ENCODE peak calls at places on chromosome 13, in seven cellular contexts. C is mammary epithelial cell, N is IMR-90, S is neuronal stem cell, A is hepatocyte, P is A549, R is mesendoderm. Y is an unnamed sample.
A peak's percentile ranks its signal among the peaks of the same experiment; 100 is the strongest.

GRCh38 chr13:50015263-50015662 is at the start of gene KCNRG:
- DNase-seq in P (no peak), S (no peak), R (no peak), C (peak; percentile 4), A (no peak), N (peak; percentile 39), Y (peak; percentile 25)

GRCh38 chr13:78768950-78769349 is 110.0 kb upstream of the OBI1 start:
- DNase-seq in N (no peak), R (no peak), C (no peak), P (no peak), A (no peak), S (no peak), Y (no peak)

GRCh38 chr13:67119481-67119883 is 110.7 kb downstream of the PCDH9 start:
- DNase-seq in C (peak; percentile 85), P (peak; percentile 91), R (no peak), A (no peak), S (no peak), N (peak; percentile 96), Y (no peak)

GRCh38 chr13:72805663-72806341 is 23.9 kb downstream of the PIBF1 start:
- DNase-seq in R (no peak), S (no peak), N (no peak), C (no peak), P (no peak), A (no peak), Y (no peak)

GRCh38 chr13:104163866-104164630 is 1097.8 kb upstream of the SLC10A2 start:
- DNase-seq in N (no peak), A (no peak), S (no peak), C (no peak), R (no peak), P (no peak), Y (no peak)

GRCh38 chr13:72537400-72537780 is 190.0 kb downstream of the MZT1 start:
- DNase-seq in C (no peak), N (no peak), A (peak; percentile 9), R (no peak), P (no peak), S (no peak), Y (no peak)

GRCh38 chr13:113821847-113822246 is 42.0 kb downstream of the GAS6 start:
- DNase-seq in S (no peak), C (no peak), P (no peak), N (no peak), A (no peak), R (no peak), Y (no peak)

GRCh38 chr13:101204270-101205011 is 211.9 kb downstream of the NALCN start:
- DNase-seq in C (no peak), A (no peak), N (peak; percentile 33), P (no peak), S (no peak), R (no peak), Y (no peak)

GRCh38 chr13:42048625-42049453 is at the start of gene DGKH:
- DNase-seq in C (peak; percentile 80), N (peak; percentile 78), A (peak; percentile 87), S (peak; percentile 72), R (peak; percentile 65), P (peak; percentile 70), Y (peak; percentile 70)

GRCh38 chr13:79492313-79492798 is 11.4 kb downstream of the NDFIP2 start:
- DNase-seq in P (no peak), A (no peak), C (peak; percentile 32), N (peak; percentile 13), S (no peak), R (peak; percentile 61), Y (peak; percentile 38)

GRCh38 chr13:26458196-26458734 is 99.2 kb upstream of the WASF3 start:
- DNase-seq in N (no peak), A (no peak), C (no peak), S (no peak), P (no peak), R (no peak), Y (no peak)

GRCh38 chr13:92941167-92941566 is 285.4 kb upstream of the GPC6 start:
- DNase-seq in N (no peak), P (no peak), S (no peak), A (no peak), R (no peak), C (no peak), Y (peak; percentile 4)
- H3K4me2 ChIP-seq in N (no peak overlapping the region), P (no peak overlapping the region), S (no peak overlapping the region), A (no peak overlapping the region), R (no peak overlapping the region), C (no peak overlapping the region), Y (no peak overlapping the region)

GRCh38 chr13:94607939-94608338 is 6.3 kb downstream of the GPR180 start:
- DNase-seq in R (no peak), P (no peak), C (no peak), A (no peak), S (no peak), N (peak; percentile 29), Y (no peak)
- H3K4me2 ChIP-seq in R (no peak overlapping the region), P (no peak overlapping the region), C (no peak overlapping the region), A (no peak overlapping the region), S (no peak overlapping the region), N (peak overlapping the region; percentile 36), Y (no peak overlapping the region)

GRCh38 chr13:99421271-99421670 is 80.0 kb upstream of the TM9SF2 start:
- DNase-seq in R (no peak), P (no peak), N (no peak), C (no peak), A (no peak), S (no peak), Y (no peak)
- H3K4me2 ChIP-seq in R (no peak overlapping the region), P (no peak overlapping the region), N (no peak overlapping the region), C (no peak overlapping the region), A (no peak overlapping the region), S (no peak overlapping the region), Y (no peak overlapping the region)

DNA sequence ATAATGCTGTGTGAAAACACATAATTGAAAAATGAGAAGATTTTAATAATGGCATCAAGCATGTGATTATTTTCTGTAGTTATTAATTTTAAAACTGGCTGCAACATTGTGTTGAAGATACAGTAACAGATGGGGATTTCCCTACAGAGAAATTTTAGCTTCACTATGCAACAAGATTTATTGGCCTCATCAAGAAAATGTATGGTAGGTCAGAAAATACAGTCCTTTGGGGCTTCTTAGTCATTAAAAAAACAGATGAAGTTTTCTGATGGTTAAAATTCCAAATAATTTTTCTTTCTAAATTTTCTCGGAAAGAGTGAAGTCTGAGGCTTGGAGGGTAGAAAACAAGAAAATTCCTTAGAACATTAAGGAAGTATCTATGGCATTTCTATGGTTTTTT is 1790.8 kb upstream of the PCDH20 start:
- DNase-seq in S (no peak), R (no peak), C (no peak), N (peak; percentile 39), P (no peak), A (no peak), Y (no peak)
- H3K4me2 ChIP-seq in S (no peak overlapping the region), R (no peak overlapping the region), C (no peak overlapping the region), N (no peak overlapping the region), P (no peak overlapping the region), A (no peak overlapping the region), Y (no peak overlapping the region)

GRCh38 chr13:40238761-40239160 is 427.7 kb downstream of the FOXO1 start:
- DNase-seq in C (no peak), S (no peak), A (no peak), R (no peak), N (no peak), P (no peak), Y (no peak)

GRCh38 chr13:40243047-40243446 is 423.4 kb downstream of the FOXO1 start:
- DNase-seq in P (no peak), S (no peak), R (no peak), N (no peak), A (no peak), C (no peak), Y (no peak)

GRCh38 chr13:40236566-40237168 is 429.8 kb downstream of the FOXO1 start:
- DNase-seq in R (no peak), S (no peak), A (peak; percentile 12), P (no peak), N (no peak), C (no peak), Y (no peak)

GRCh38 chr13:40243982-40244381 is 422.5 kb downstream of the FOXO1 start:
- DNase-seq in N (no peak), C (no peak), P (no peak), A (no peak), R (no peak), S (no peak), Y (no peak)

DNA sequence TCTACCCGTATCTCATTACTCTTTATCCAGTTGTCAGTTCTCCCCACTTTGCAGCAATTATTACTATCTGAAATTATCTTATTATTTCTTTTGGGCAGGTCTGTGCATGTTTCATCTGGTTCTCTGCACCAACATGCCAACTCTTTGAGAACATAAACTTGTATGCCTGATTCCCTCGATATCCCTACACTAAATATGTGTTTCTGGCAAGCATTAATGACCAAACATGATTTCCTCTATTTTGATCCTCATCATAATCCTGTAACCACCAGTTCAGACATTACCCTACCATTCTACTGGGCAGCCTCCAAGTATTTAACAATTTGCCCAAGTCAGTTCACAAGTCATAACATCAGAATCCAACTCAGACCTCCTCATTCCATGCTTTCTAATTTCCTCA is 426.1 kb downstream of the FOXO1 start:
- DNase-seq in N (no peak), R (no peak), A (no peak), S (no peak), C (no peak), P (no peak), Y (no peak)
- H3K4me2 ChIP-seq in N (no peak overlapping the region), R (no peak overlapping the region), A (no peak overlapping the region), S (no peak overlapping the region), C (peak overlapping the region; percentile 34), P (no peak overlapping the region), Y (no peak overlapping the region)

DNA sequence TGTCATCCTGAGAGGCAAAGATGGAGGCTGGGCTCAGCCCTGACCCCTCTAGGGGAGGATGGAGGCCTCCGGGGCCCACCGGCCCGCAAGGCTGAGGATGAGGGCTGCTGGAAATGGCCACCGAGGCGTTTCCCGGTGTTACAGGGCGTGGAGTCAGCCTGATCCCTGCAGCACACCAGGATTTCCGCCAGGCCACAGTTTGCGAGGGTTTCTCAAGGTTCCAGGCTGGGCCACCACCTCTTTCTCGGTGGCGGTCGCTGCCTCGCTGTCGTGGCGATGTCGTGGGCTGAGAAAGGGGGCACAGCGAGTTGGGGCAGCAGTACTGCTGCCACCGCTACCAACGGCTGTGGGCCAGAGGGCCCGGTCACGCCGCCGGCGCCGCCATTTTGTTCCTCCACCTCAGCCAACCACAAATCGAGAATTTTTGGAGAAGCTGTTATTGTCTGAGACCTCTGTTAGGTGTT is at the start of gene CSNK1A1L:
- DNase-seq in N (no peak), C (no peak), A (no peak), R (no peak), P (no peak), S (no peak), Y (no peak)
- H3K4me2 ChIP-seq in N (no peak within 1 kb of the TSS), C (no peak within 1 kb of the TSS), A (no peak within 1 kb of the TSS), R (no peak within 1 kb of the TSS), P (no peak within 1 kb of the TSS), S (no peak within 1 kb of the TSS), Y (peak within 1 kb of the TSS; percentile 13)

GRCh38 chr13:62207388-62207787 is 791.7 kb upstream of the PCDH20 start:
- DNase-seq in A (no peak), P (no peak), R (no peak), C (no peak), S (no peak), N (no peak), Y (no peak)
- H3K4me2 ChIP-seq in A (no peak overlapping the region), P (no peak overlapping the region), R (no peak overlapping the region), C (no peak overlapping the region), S (no peak overlapping the region), N (no peak overlapping the region), Y (no peak overlapping the region)